ENCODE peak calls at places on chromosome 16, in six cellular contexts. V is GM03348, H is NCI-H1930, K is activated B cell treated with CpG ODN at 0.5 μM for 24 hours, B is NCI-H1105 treated with DMSO at 0.1 percent for 48 hours, Q is pulmonary artery endothelial cell. N is an unnamed sample.

GRCh38 chr16:79451196-79451816 is 149.2 kb downstream of the MAF start:
- DNase-seq in K (no peak), B (no peak), H (no peak), Q (no peak), V (no peak), N (no peak)

GRCh38 chr16:2388875-2389433 is 40.3 kb upstream of the CCNF start:
- DNase-seq in Q (no peak), B (no peak), H (no peak), V (peak; percentile 63), K (no peak), N (no peak)

GRCh38 chr16:89453662-89454321 is 36.6 kb downstream of the ANKRD11 start:
- DNase-seq in B (no peak), Q (peak; percentile 17), K (no peak), H (no peak), V (no peak), N (peak; percentile 64)

GRCh38 chr16:4529085-4530060 is 9.2 kb downstream of the CDIP1 start:
- DNase-seq in Q (no peak), V (no peak), B (no peak), H (no peak), K (no peak), N (no peak)

GRCh38 chr16:48542020-48542473 is 67.9 kb downstream of the N4BP1 start:
- DNase-seq in K (no peak), Q (no peak), H (no peak), B (peak; percentile 15), V (peak; percentile 71), N (peak; percentile 67)

GRCh38 chr16:31181102-31181830 is 1.3 kb downstream of the FUS start:
- DNase-seq in B (no peak), V (peak; percentile 65), Q (no peak), H (no peak), K (peak; percentile 32), N (no peak)

GRCh38 chr16:17346774-17347569 is 123.8 kb downstream of the XYLT1 start:
- DNase-seq in V (no peak), H (no peak), B (no peak), Q (no peak), K (no peak), N (no peak)

GRCh38 chr16:64751906-64752305 is 370.0 kb downstream of the CDH11 start:
- DNase-seq in K (no peak), H (no peak), Q (no peak), V (peak; percentile 84), B (no peak), N (no peak)

GRCh38 chr16:84922351-84923135 is 88.8 kb downstream of the ZDHHC7 start:
- DNase-seq in H (no peak), V (no peak), B (peak; percentile 22), Q (peak; percentile 13), K (no peak), N (no peak)

GRCh38 chr16:877242-878065 is 76.9 kb upstream of the GNG13 start:
- DNase-seq in V (no peak), H (no peak), Q (no peak), K (peak; percentile 30), B (no peak), N (peak; percentile 49)

GRCh38 chr16:84520778-84521770 is 16.6 kb upstream of the MEAK7 start:
- DNase-seq in K (no peak), Q (no peak), H (peak; percentile 68), B (peak; percentile 97), V (no peak), N (no peak)

GRCh38 chr16:49704586-49705155 is 151.2 kb downstream of the ZNF423 start:
- DNase-seq in B (no peak), K (no peak), V (no peak), H (no peak), Q (no peak), N (no peak)

GRCh38 chr16:56357765-56358322 is 67.5 kb downstream of the AMFR start:
- DNase-seq in K (peak; percentile 9), H (no peak), Q (no peak), V (no peak), B (no peak), N (peak; percentile 30)

GRCh38 chr16:81405702-81406113 is 38.9 kb upstream of the CMIP start:
- DNase-seq in K (no peak), B (no peak), H (no peak), V (peak; percentile 92), Q (peak; percentile 93), N (no peak)

GRCh38 chr16:53973021-53973420 is 269.1 kb downstream of the FTO start:
- DNase-seq in B (no peak), V (no peak), H (no peak), K (no peak), Q (no peak), N (no peak)

GRCh38 chr16:17392127-17392856 is 78.5 kb downstream of the XYLT1 start:
- DNase-seq in Q (no peak), H (no peak), K (no peak), B (no peak), V (no peak), N (no peak)